ENCODE peak calls at places on chromosomes 3 and 15, in ten cellular contexts. One of them, this sample, is unnamed.

GRCh38 chr15:92751528-92751927 is 96.0 kb upstream of the FAM174B start:
- DNase-seq in activated T-helper 1 cell treated with Interleukin-2 at 50 U/mL for 16 hours: no peak
- DNase-seq in left cardiac atrium: no peak
- DNase-seq in NCI-H1092 treated with DMSO at 0.1 percent for 48 hours: no peak
- DNase-seq in substantia nigra: no peak
- DNase-seq in body of pancreas: no peak
- DNase-seq in AG08395: no peak
- DNase-seq in skeletal muscle cell: no peak
- DNase-seq in CD4-positive, alpha-beta memory T cell: no peak
- DNase-seq in amniotic stem cell: no peak
- DNase-seq in this sample: no peak

GRCh38 chr3:187745201-187746058 is at the start of gene BCL6:
- DNase-seq in activated T-helper 1 cell treated with Interleukin-2 at 50 U/mL for 16 hours: peak
- DNase-seq in left cardiac atrium: peak
- DNase-seq in NCI-H1092 treated with DMSO at 0.1 percent for 48 hours: peak
- DNase-seq in substantia nigra: peak
- DNase-seq in body of pancreas: peak
- DNase-seq in AG08395: peak
- DNase-seq in skeletal muscle cell: peak
- DNase-seq in CD4-positive, alpha-beta memory T cell: peak
- DNase-seq in amniotic stem cell: peak
- DNase-seq in this sample: peak

GRCh38 chr3:120487079-120487693 is 36.4 kb upstream of the FSTL1 start:
- DNase-seq in activated T-helper 1 cell treated with Interleukin-2 at 50 U/mL for 16 hours: no peak
- DNase-seq in left cardiac atrium: no peak
- DNase-seq in NCI-H1092 treated with DMSO at 0.1 percent for 48 hours: no peak
- DNase-seq in substantia nigra: no peak
- DNase-seq in body of pancreas: no peak
- DNase-seq in AG08395: peak
- DNase-seq in skeletal muscle cell: peak
- DNase-seq in CD4-positive, alpha-beta memory T cell: no peak
- DNase-seq in amniotic stem cell: no peak
- DNase-seq in this sample: no peak

GRCh38 chr3:105473521-105474223 is 107.0 kb downstream of the ALCAM start:
- DNase-seq in activated T-helper 1 cell treated with Interleukin-2 at 50 U/mL for 16 hours: no peak
- DNase-seq in left cardiac atrium: no peak
- DNase-seq in NCI-H1092 treated with DMSO at 0.1 percent for 48 hours: no peak
- DNase-seq in substantia nigra: no peak
- DNase-seq in body of pancreas: no peak
- DNase-seq in AG08395: peak
- DNase-seq in skeletal muscle cell: peak
- DNase-seq in CD4-positive, alpha-beta memory T cell: no peak
- DNase-seq in amniotic stem cell: peak
- DNase-seq in this sample: no peak

GRCh38 chr3:55686720-55687254 is 199.7 kb upstream of the WNT5A start:
- DNase-seq in activated T-helper 1 cell treated with Interleukin-2 at 50 U/mL for 16 hours: no peak
- DNase-seq in left cardiac atrium: no peak
- DNase-seq in NCI-H1092 treated with DMSO at 0.1 percent for 48 hours: no peak
- DNase-seq in substantia nigra: no peak
- DNase-seq in body of pancreas: no peak
- DNase-seq in AG08395: peak
- DNase-seq in skeletal muscle cell: no peak
- DNase-seq in CD4-positive, alpha-beta memory T cell: no peak
- DNase-seq in amniotic stem cell: no peak
- DNase-seq in this sample: no peak

GRCh38 chr3:42159706-42160472 is 68.7 kb downstream of the TRAK1 start:
- DNase-seq in activated T-helper 1 cell treated with Interleukin-2 at 50 U/mL for 16 hours: no peak
- DNase-seq in left cardiac atrium: peak
- DNase-seq in NCI-H1092 treated with DMSO at 0.1 percent for 48 hours: no peak
- DNase-seq in substantia nigra: no peak
- DNase-seq in body of pancreas: peak
- DNase-seq in AG08395: peak
- DNase-seq in skeletal muscle cell: no peak
- DNase-seq in CD4-positive, alpha-beta memory T cell: peak
- DNase-seq in amniotic stem cell: no peak
- DNase-seq in this sample: peak

GRCh38 chr3:49465269-49466034 is 4.6 kb upstream of the DAG1 start:
- DNase-seq in activated T-helper 1 cell treated with Interleukin-2 at 50 U/mL for 16 hours: no peak
- DNase-seq in left cardiac atrium: peak
- DNase-seq in NCI-H1092 treated with DMSO at 0.1 percent for 48 hours: no peak
- DNase-seq in substantia nigra: peak
- DNase-seq in body of pancreas: no peak
- DNase-seq in AG08395: no peak
- DNase-seq in skeletal muscle cell: no peak
- DNase-seq in CD4-positive, alpha-beta memory T cell: no peak
- DNase-seq in amniotic stem cell: no peak
- DNase-seq in this sample: no peak

GRCh38 chr3:39191103-39191502 is 1.3 kb downstream of the XIRP1 start:
- DNase-seq in activated T-helper 1 cell treated with Interleukin-2 at 50 U/mL for 16 hours: no peak
- DNase-seq in left cardiac atrium: no peak
- DNase-seq in NCI-H1092 treated with DMSO at 0.1 percent for 48 hours: no peak
- DNase-seq in substantia nigra: no peak
- DNase-seq in body of pancreas: no peak
- DNase-seq in AG08395: peak
- DNase-seq in skeletal muscle cell: no peak
- DNase-seq in CD4-positive, alpha-beta memory T cell: no peak
- DNase-seq in amniotic stem cell: no peak
- DNase-seq in this sample: no peak

GRCh38 chr3:8773941-8774542 is 4.6 kb upstream of the OXTR start:
- DNase-seq in activated T-helper 1 cell treated with Interleukin-2 at 50 U/mL for 16 hours: no peak
- DNase-seq in left cardiac atrium: no peak
- DNase-seq in NCI-H1092 treated with DMSO at 0.1 percent for 48 hours: no peak
- DNase-seq in substantia nigra: no peak
- DNase-seq in body of pancreas: no peak
- DNase-seq in AG08395: no peak
- DNase-seq in skeletal muscle cell: no peak
- DNase-seq in CD4-positive, alpha-beta memory T cell: no peak
- DNase-seq in amniotic stem cell: no peak
- DNase-seq in this sample: no peak

GRCh38 chr3:101667844-101668243 is 9.1 kb downstream of the ZBTB11 start:
- DNase-seq in activated T-helper 1 cell treated with Interleukin-2 at 50 U/mL for 16 hours: no peak
- DNase-seq in left cardiac atrium: no peak
- DNase-seq in NCI-H1092 treated with DMSO at 0.1 percent for 48 hours: no peak
- DNase-seq in substantia nigra: no peak
- DNase-seq in body of pancreas: no peak
- DNase-seq in AG08395: no peak
- DNase-seq in skeletal muscle cell: no peak
- DNase-seq in CD4-positive, alpha-beta memory T cell: no peak
- DNase-seq in amniotic stem cell: no peak
- DNase-seq in this sample: no peak

GRCh38 chr15:34691024-34691423 is 63.8 kb downstream of the GJD2 start:
- DNase-seq in activated T-helper 1 cell treated with Interleukin-2 at 50 U/mL for 16 hours: no peak
- DNase-seq in left cardiac atrium: no peak
- DNase-seq in NCI-H1092 treated with DMSO at 0.1 percent for 48 hours: no peak
- DNase-seq in substantia nigra: no peak
- DNase-seq in body of pancreas: no peak
- DNase-seq in AG08395: no peak
- DNase-seq in skeletal muscle cell: no peak
- DNase-seq in CD4-positive, alpha-beta memory T cell: no peak
- DNase-seq in amniotic stem cell: no peak
- DNase-seq in this sample: no peak

GRCh38 chr3:94862703-94863102 is 799.8 kb downstream of the NSUN3 start:
- DNase-seq in activated T-helper 1 cell treated with Interleukin-2 at 50 U/mL for 16 hours: no peak
- DNase-seq in left cardiac atrium: no peak
- DNase-seq in NCI-H1092 treated with DMSO at 0.1 percent for 48 hours: peak
- DNase-seq in substantia nigra: no peak
- DNase-seq in body of pancreas: no peak
- DNase-seq in AG08395: no peak
- DNase-seq in skeletal muscle cell: no peak
- DNase-seq in CD4-positive, alpha-beta memory T cell: no peak
- DNase-seq in amniotic stem cell: no peak
- DNase-seq in this sample: peak